ENCODE peak calls at places on chromosomes 16 and 17, in eight cellular contexts. O is activated CD8-positive, alpha-beta memory T cell treated with anti-CD3 and anti-CD28 coated beads for 48 hours; S is mesothelial cell of epicardium; E is cardiac fibroblast; G is head of caudate nucleus; P is mucosa of descending colon; Y is CD4-positive, alpha-beta memory T cell; Z is stimulated activated CD4-positive, alpha-beta T cell treated with anti-CD3 and anti-CD28 coated beads, Interleukin-15, amount 100 ng/mL, for 24 hours. V is an unnamed sample.
A peak's percentile ranks its signal among the peaks of the same experiment; 100 is the strongest.

GRCh38 chr17:82098939-82099765 is 1.1 kb upstream of the FASN start:
- DNase-seq in O (no peak), S (peak; percentile 54), E (no peak), G (no peak), P (peak; percentile 36), Y (no peak), Z (no peak), V (no peak)

GRCh38 chr16:83772806-83773205 is 35.0 kb upstream of the HSBP1 start:
- DNase-seq in O (no peak), S (no peak), E (no peak), G (peak; percentile 30), P (no peak), Y (no peak), Z (no peak), V (no peak)

GRCh38 chr17:81184596-81184995 is 18.6 kb upstream of the AATK start:
- DNase-seq in O (no peak), S (no peak), E (no peak), G (no peak), P (no peak), Y (no peak), Z (no peak), V (no peak)

GRCh38 chr17:67377727-67378443 is 804 bp downstream of the PITPNC1 start:
- DNase-seq in O (no peak), S (peak; percentile 71), E (peak; percentile 43), G (peak; percentile 46), P (peak; percentile 48), Y (peak; percentile 67), Z (peak; percentile 72), V (peak; percentile 39)

GRCh38 chr16:66026211-66026610 is 340.3 kb upstream of the CDH5 start:
- DNase-seq in O (no peak), S (no peak), E (peak; percentile 13), G (no peak), P (no peak), Y (no peak), Z (no peak), V (no peak)

GRCh38 chr16:67115649-67116048 is 5.9 kb downstream of the PHAF1 start:
- DNase-seq in O (no peak), S (no peak), E (peak; percentile 92), G (no peak), P (no peak), Y (no peak), Z (no peak), V (no peak)

GRCh38 chr16:68257906-68258800 is 6.2 kb upstream of the SLC7A6 start:
- DNase-seq in O (no peak), S (no peak), E (peak; percentile 18), G (no peak), P (peak; percentile 51), Y (no peak), Z (no peak), V (no peak)

GRCh38 chr16:87939562-87940423 is 3.5 kb upstream of the CA5A start:
- DNase-seq in O (no peak), S (no peak), E (no peak), G (no peak), P (no peak), Y (no peak), Z (no peak), V (no peak)

GRCh38 chr16:78770353-78771091 is 671.1 kb downstream of the WWOX start:
- DNase-seq in O (peak; percentile 82), S (peak; percentile 68), E (no peak), G (peak; percentile 85), P (peak; percentile 90), Y (peak; percentile 80), Z (peak; percentile 85), V (peak; percentile 74)

GRCh38 chr16:19542138-19542821 is 13.2 kb upstream of the VPS35L start:
- DNase-seq in O (no peak), S (no peak), E (no peak), G (no peak), P (peak; percentile 49), Y (no peak), Z (no peak), V (no peak)

GRCh38 chr17:81599719-81600486 is 37.0 kb downstream of the NPLOC4 start:
- DNase-seq in O (no peak), S (no peak), E (peak; percentile 69), G (no peak), P (peak; percentile 23), Y (no peak), Z (no peak), V (no peak)

GRCh38 chr16:2821483-2822157 is 4.6 kb downstream of the PRSS21 start:
- DNase-seq in O (no peak), S (no peak), E (no peak), G (no peak), P (no peak), Y (no peak), Z (no peak), V (no peak)

GRCh38 chr17:81665205-81666091 is 957 bp downstream of the OXLD1 start:
- DNase-seq in O (no peak), S (no peak), E (peak; percentile 28), G (peak; percentile 33), P (peak; percentile 41), Y (peak; percentile 30), Z (peak; percentile 79), V (peak; percentile 36)

GRCh38 chr17:21303441-21304065 is 19.0 kb downstream of the MAP2K3 start:
- DNase-seq in O (no peak), S (no peak), E (no peak), G (no peak), P (no peak), Y (no peak), Z (no peak), V (no peak)

GRCh38 chr16:66240565-66240964 is 125.9 kb upstream of the CDH5 start:
- DNase-seq in O (no peak), S (no peak), E (no peak), G (no peak), P (no peak), Y (no peak), Z (no peak), V (no peak)

GRCh38 chr16:67245674-67246080 is 1.6 kb downstream of the FHOD1 start:
- DNase-seq in O (no peak), S (no peak), E (no peak), G (no peak), P (peak; percentile 75), Y (no peak), Z (no peak), V (no peak)

GRCh38 chr16:83928341-83929055 is 24.5 kb upstream of the OSGIN1 start:
- DNase-seq in O (no peak), S (no peak), E (peak; percentile 73), G (no peak), P (no peak), Y (no peak), Z (no peak), V (no peak)

GRCh38 chr16:63426275-63426870 is 1390.1 kb upstream of the CDH8 start:
- DNase-seq in O (no peak), S (no peak), E (no peak), G (no peak), P (no peak), Y (no peak), Z (no peak), V (no peak)

GRCh38 chr17:8644507-8644902 is 14.0 kb upstream of the MYH10 start:
- DNase-seq in O (no peak), S (no peak), E (no peak), G (no peak), P (no peak), Y (no peak), Z (no peak), V (no peak)

GRCh38 chr16:58026705-58027340 is 1.3 kb downstream of the MMP15 start:
- DNase-seq in O (no peak), S (peak; percentile 57), E (no peak), G (no peak), P (peak; percentile 44), Y (no peak), Z (peak; percentile 17), V (no peak)

GRCh38 chr16:73000020-73000906 is 47.7 kb downstream of the ZFHX3 start:
- DNase-seq in O (no peak), S (no peak), E (peak; percentile 41), G (peak; percentile 52), P (no peak), Y (no peak), Z (no peak), V (no peak)

GRCh38 chr16:66277311-66278070 is 89.0 kb upstream of the CDH5 start:
- DNase-seq in O (no peak), S (peak; percentile 7), E (no peak), G (no peak), P (no peak), Y (no peak), Z (no peak), V (no peak)

GRCh38 chr17:68182940-68183551 is 64.8 kb upstream of the AMZ2 start:
- DNase-seq in O (no peak), S (no peak), E (no peak), G (no peak), P (peak; percentile 45), Y (peak; percentile 83), Z (peak; percentile 67), V (no peak)

GRCh38 chr17:61325382-61326073 is 74.1 kb upstream of the TBX2 start:
- DNase-seq in O (no peak), S (no peak), E (peak; percentile 96), G (no peak), P (no peak), Y (no peak), Z (no peak), V (no peak)

GRCh38 chr16:30720086-30720485 is 21.1 kb downstream of the SRCAP start:
- DNase-seq in O (no peak), S (no peak), E (no peak), G (no peak), P (no peak), Y (no peak), Z (no peak), V (no peak)

GRCh38 chr16:66905633-66906539 is 12.8 kb downstream of the CDH16 start:
- DNase-seq in O (no peak), S (peak; percentile 80), E (no peak), G (no peak), P (peak; percentile 91), Y (no peak), Z (peak; percentile 60), V (no peak)

GRCh38 chr16:85380002-85380395 is 233.1 kb upstream of the GSE1 start:
- DNase-seq in O (no peak), S (no peak), E (no peak), G (no peak), P (no peak), Y (no peak), Z (no peak), V (no peak)

GRCh38 chr17:3983945-3984484 is 19.8 kb upstream of the ATP2A3 start:
- DNase-seq in O (no peak), S (no peak), E (peak; percentile 85), G (no peak), P (no peak), Y (no peak), Z (no peak), V (no peak)

GRCh38 chr16:11554054-11554453 is 32.7 kb downstream of the LITAF start:
- DNase-seq in O (no peak), S (no peak), E (no peak), G (no peak), P (no peak), Y (no peak), Z (no peak), V (no peak)

GRCh38 chr17:28160610-28161009 is 118.1 kb downstream of the NLK start:
- DNase-seq in O (no peak), S (no peak), E (no peak), G (no peak), P (no peak), Y (no peak), Z (no peak), V (no peak)

GRCh38 chr16:57519796-57520360 is 16.5 kb downstream of the CCDC102A start:
- DNase-seq in O (peak; percentile 77), S (peak; percentile 91), E (peak; percentile 71), G (peak; percentile 87), P (peak; percentile 88), Y (peak; percentile 76), Z (peak; percentile 87), V (peak; percentile 63)

GRCh38 chr17:69473801-69474170 is 59.3 kb downstream of the MAP2K6 start:
- DNase-seq in O (no peak), S (no peak), E (peak; percentile 19), G (no peak), P (no peak), Y (no peak), Z (no peak), V (no peak)

GRCh38 chr17:79294459-79295071 is 219.9 kb downstream of the ENGASE start:
- DNase-seq in O (peak; percentile 37), S (peak; percentile 94), E (peak; percentile 35), G (peak; percentile 52), P (peak; percentile 72), Y (peak; percentile 15), Z (peak; percentile 51), V (peak; percentile 11)

V was measured in stimulated activated CD8-positive, alpha-beta memory T cell treated with anti-CD3 and anti-CD28 coated beads, Interleukin-15, amount 100 ng/mL, for 48 hours.